ENCODE peak calls at places on chromosomes 4 and X, in seven cellular contexts. S is stomach, X is ovary, E is brain microvascular endothelial cell, Y is mammary epithelial cell, U is hepatocyte, M is H9. T is an unnamed sample.

GRCh38 chr4:140602714-140603113 is 34.0 kb upstream of the UCP1 start:
- DNase-seq in Y (no peak), U (no peak), S (no peak), M (no peak), X (no peak), E (no peak), T (no peak)

GRCh38 chrX:139475432-139475831 is 55.1 kb upstream of the F9 start:
- DNase-seq in Y (no peak), E (no peak), M (no peak), U (no peak), X (no peak), S (no peak), T (no peak)

GRCh38 chrX:95383778-95384177 is 1300.9 kb upstream of the DIAPH2 start:
- DNase-seq in X (no peak), Y (peak), M (no peak), U (no peak), E (no peak), S (no peak), T (no peak)

GRCh38 chr4:125703443-125703842 is 388.7 kb downstream of the FAT4 start:
- DNase-seq in S (no peak), Y (peak), E (no peak), X (no peak), M (no peak), U (peak), T (no peak)

GRCh38 chr4:84647307-84647884 is 64.5 kb downstream of the CDS1 start:
- DNase-seq in X (no peak), U (no peak), E (no peak), S (no peak), Y (no peak), M (peak), T (no peak)

GRCh38 chrX:130071611-130072349 is 38.5 kb downstream of the ELF4 start:
- DNase-seq in E (no peak), M (no peak), Y (no peak), S (peak), U (peak), X (no peak), T (no peak)

GRCh38 chrX:76253432-76253831 is 80.6 kb downstream of the PBDC1 start:
- DNase-seq in M (peak), U (peak), E (peak), X (no peak), Y (peak), S (peak), T (no peak)

GRCh38 chr4:141223418-141223817 is 2.7 kb downstream of the ZNF330 start:
- DNase-seq in U (no peak), X (no peak), S (no peak), Y (no peak), M (no peak), E (no peak), T (no peak)

GRCh38 chr4:184143770-184144564 is 73.7 kb downstream of the ENPP6 start:
- DNase-seq in U (no peak), S (no peak), M (peak), Y (no peak), X (no peak), E (no peak), T (no peak)

GRCh38 chr4:113003841-113004240 is 45.6 kb upstream of the ANK2 start:
- DNase-seq in S (no peak), Y (peak), X (no peak), M (no peak), E (peak), U (no peak), T (no peak)

GRCh38 chr4:127165971-127166370 is 466.8 kb upstream of the INTU start:
- DNase-seq in S (no peak), E (no peak), U (no peak), M (no peak), X (no peak), Y (peak), T (no peak)

GRCh38 chr4:143397335-143397734 is 60.7 kb downstream of the GAB1 start:
- DNase-seq in M (no peak), S (no peak), X (no peak), E (no peak), Y (no peak), U (no peak), T (no peak)

GRCh38 chrX:150456466-150456865 is 93.3 kb downstream of the MAMLD1 start:
- DNase-seq in S (no peak), U (no peak), Y (peak), E (no peak), M (no peak), X (no peak), T (no peak)

GRCh38 chrX:133273180-133273579 is 55.0 kb upstream of the TFDP3 start:
- DNase-seq in Y (no peak), X (no peak), E (no peak), M (no peak), S (no peak), U (no peak), T (no peak)

GRCh38 chrX:108732630-108733321 is 3.6 kb downstream of the IRS4 start:
- DNase-seq in M (peak), S (no peak), U (peak), Y (no peak), E (no peak), X (peak), T (no peak)

GRCh38 chr4:90121961-90122748 is 5.0 kb upstream of the CCSER1 start:
- DNase-seq in U (no peak), E (no peak), S (no peak), X (no peak), M (no peak), Y (peak), T (no peak)

GRCh38 chr4:133775881-133776280 is 425.7 kb downstream of the PABPC4L start:
- DNase-seq in Y (peak), M (no peak), U (no peak), X (no peak), S (no peak), E (peak), T (no peak)

GRCh38 chr4:173317003-173317402 is 17.2 kb downstream of the HMGB2 start:
- DNase-seq in M (peak), S (no peak), E (no peak), U (no peak), X (no peak), Y (no peak), T (no peak)

GRCh38 chr4:45646885-45647598 is 476.8 kb downstream of the GABRG1 start:
- DNase-seq in X (no peak), Y (no peak), U (peak), E (no peak), S (no peak), M (no peak), T (no peak)

GRCh38 chr4:140427919-140428471 is 547 bp upstream of the CLGN start:
- DNase-seq in E (no peak), X (no peak), S (no peak), M (no peak), Y (no peak), U (peak), T (no peak)

GRCh38 chrX:17046478-17047097 is 100.1 kb downstream of the REPS2 start:
- DNase-seq in E (peak), M (peak), Y (peak), X (peak), U (peak), S (peak), T (no peak)

GRCh38 chrX:20487227-20487626 is 220.5 kb upstream of the RPS6KA3 start:
- DNase-seq in M (no peak), E (peak), Y (peak), S (no peak), U (no peak), X (no peak), T (no peak)

GRCh38 chr4:71126719-71127118 is 133.3 kb downstream of the DCK start:
- DNase-seq in Y (peak), E (peak), X (no peak), S (no peak), U (peak), M (no peak), T (no peak)

GRCh38 chrX:18026171-18026570 is 165.1 kb upstream of the RAI2 start:
- DNase-seq in Y (no peak), X (no peak), M (no peak), E (no peak), U (no peak), S (no peak), T (no peak)

GRCh38 chr4:48247142-48247877 is 22.3 kb downstream of the TEC start:
- DNase-seq in E (no peak), S (no peak), U (no peak), M (no peak), X (no peak), Y (no peak), T (no peak)

GRCh38 chr4:38466401-38466800 is 197.6 kb upstream of the KLF3 start:
- DNase-seq in U (no peak), X (no peak), S (no peak), E (no peak), Y (no peak), M (no peak), T (no peak)

DNA sequence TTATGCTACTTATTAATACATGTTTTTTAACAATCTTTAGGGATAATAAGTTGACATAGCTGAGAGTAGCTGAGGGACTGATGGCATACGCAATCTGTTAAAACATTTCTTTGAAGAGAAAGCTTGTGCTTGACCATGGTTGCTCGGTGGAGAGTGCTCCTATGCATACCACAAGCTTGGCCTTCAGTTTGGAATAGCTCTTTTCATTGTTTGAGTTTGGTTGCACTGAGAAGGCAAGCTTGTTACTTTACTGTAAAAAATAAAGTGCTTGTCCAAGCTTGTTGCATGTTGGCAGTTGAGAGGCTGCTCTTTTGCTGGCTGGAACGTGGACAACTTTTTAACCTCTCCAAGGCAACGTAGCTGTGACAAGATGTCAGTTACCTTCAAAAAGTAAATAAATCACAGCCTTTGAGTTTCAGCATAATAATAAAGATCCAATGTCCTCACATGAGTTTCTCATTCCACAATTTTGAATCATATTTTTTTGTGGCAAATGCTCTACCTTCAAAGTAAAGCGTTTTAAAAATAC is 196.1 kb upstream of the SPRY1 start:
- DNase-seq in U (no peak), M (no peak), S (no peak), X (no peak), E (no peak), Y (peak), T (no peak)
- H3K27ac ChIP-seq in U (no peak), M (no peak), S (no peak), X (no peak), E (no peak), Y (no peak), T (no peak)

DNA sequence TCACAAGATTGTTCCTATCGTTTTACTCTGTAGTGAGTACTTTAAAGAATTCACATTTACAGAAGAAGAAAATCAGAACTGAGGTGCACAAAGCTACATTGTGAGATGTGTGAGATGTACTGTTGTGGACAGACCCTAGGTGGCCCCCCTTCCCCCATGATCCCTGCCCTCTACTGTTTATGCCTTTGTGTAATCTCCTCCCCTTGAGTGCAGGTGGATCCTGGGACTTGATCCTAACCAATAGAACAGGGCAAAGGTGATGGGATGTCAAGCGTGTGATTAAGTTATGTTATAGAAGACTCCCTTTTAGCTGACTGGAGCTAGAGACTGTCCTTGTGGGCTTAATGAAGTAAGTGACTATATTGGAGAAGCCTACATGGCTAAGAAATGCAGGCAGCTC is 225.1 kb upstream of the LEF1 start:
- DNase-seq in E (no peak), U (no peak), M (no peak), Y (no peak), S (no peak), X (no peak), T (no peak)
- TF ChIP-seq CTCF in E (no peak), U (no peak), M (peak), Y (no peak), S (no peak), X (no peak), T (no peak)

GRCh38 chrX:356385-357034 is 30.2 kb downstream of the PPP2R3B start:
- DNase-seq in E (no peak), U (no peak), Y (no peak), M (no peak), X (no peak), S (no peak), T (no peak)
- H3K27ac ChIP-seq in E (no peak), U (no peak), Y (no peak), M (no peak), X (no peak), S (no peak), T (no peak)

GRCh38 chrX:69062493-69062892 is 102.8 kb downstream of the PJA1 start:
- DNase-seq in M (peak), X (no peak), Y (no peak), S (peak), E (no peak), U (no peak), T (no peak)

GRCh38 chrX:69065451-69065850 is 99.8 kb downstream of the PJA1 start:
- DNase-seq in U (no peak), S (peak), M (peak), E (no peak), Y (peak), X (no peak), T (peak)

GRCh38 chrX:69066021-69066757 is 99.1 kb downstream of the PJA1 start:
- DNase-seq in U (no peak), X (no peak), M (peak), Y (no peak), E (no peak), S (peak), T (no peak)

GRCh38 chrX:69063486-69063885 is 101.8 kb downstream of the PJA1 start:
- DNase-seq in M (peak), E (no peak), X (no peak), U (no peak), Y (no peak), S (peak), T (no peak)

GRCh38 chrX:69060631-69061408 is 104.4 kb downstream of the PJA1 start:
- DNase-seq in E (no peak), M (peak), S (peak), U (peak), X (no peak), Y (peak), T (peak)
- TF ChIP-seq CTCF in E (peak), M (peak), S (no peak), U (peak), X (no peak), Y (no peak), T (peak)

GRCh38 chr4:139208404-139208945 is 31.5 kb upstream of the ELF2 start:
- DNase-seq in M (no peak), S (no peak), E (peak), X (no peak), U (no peak), Y (peak), T (peak)
- H3K27ac ChIP-seq in M (no peak), S (peak), E (no peak), X (no peak), U (no peak), Y (no peak), T (peak)

DNA sequence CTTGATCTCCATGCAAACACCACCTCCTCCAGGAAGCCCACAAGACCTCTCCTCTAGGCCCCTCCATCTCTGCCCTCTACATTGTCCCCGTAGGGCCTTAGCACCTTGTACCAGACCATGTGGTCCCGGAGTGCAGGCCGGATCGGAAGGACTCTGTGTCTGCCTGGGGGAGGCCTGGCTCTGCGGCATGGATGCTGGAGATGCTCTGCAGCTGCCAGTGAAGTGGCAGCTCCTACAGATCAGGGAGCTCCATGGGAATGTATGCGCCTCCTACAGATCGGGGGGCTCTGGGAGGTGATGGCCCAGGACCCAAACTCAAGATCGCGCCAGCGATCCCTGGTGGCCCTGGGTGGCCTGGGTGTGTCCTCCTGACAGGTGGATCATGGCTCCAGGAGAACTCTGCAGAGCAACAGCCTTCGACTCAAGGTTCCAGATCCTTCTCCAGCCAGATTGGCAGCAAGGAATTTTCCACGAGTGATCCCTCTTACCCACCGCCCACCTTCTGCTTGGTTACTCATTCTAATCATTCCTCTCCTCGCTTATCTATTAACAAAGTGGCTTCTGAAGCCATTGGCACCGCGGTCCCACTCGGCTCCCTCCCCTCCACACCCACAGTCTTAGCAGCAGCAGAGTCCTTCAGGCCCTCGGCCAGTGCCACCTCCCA is 67.3 kb downstream of the ADRA2C start:
- DNase-seq in X (no peak), U (no peak), E (no peak), Y (no peak), S (no peak), M (no peak), T (no peak)
- TF ChIP-seq CTCF in X (no peak), U (no peak), E (no peak), Y (no peak), S (no peak), M (no peak), T (no peak)

GRCh38 chr4:137541866-137542648 is 9.8 kb upstream of the PCDH18 start:
- DNase-seq in S (no peak), X (no peak), E (no peak), Y (no peak), M (no peak), U (no peak), T (no peak)

GRCh38 chr4:137540356-137540755 is 8.1 kb upstream of the PCDH18 start:
- DNase-seq in S (no peak), E (no peak), M (no peak), Y (no peak), U (no peak), X (no peak), T (no peak)

GRCh38 chr4:137543198-137543597 is 10.9 kb upstream of the PCDH18 start:
- DNase-seq in X (no peak), S (no peak), U (no peak), E (no peak), M (peak), Y (no peak), T (no peak)

GRCh38 chr4:137543650-137544049 is 11.4 kb upstream of the PCDH18 start:
- DNase-seq in U (no peak), M (no peak), Y (no peak), X (no peak), S (no peak), E (no peak), T (no peak)

GRCh38 chr4:137541181-137541580 is 8.9 kb upstream of the PCDH18 start:
- DNase-seq in Y (no peak), E (no peak), U (no peak), X (no peak), M (no peak), S (no peak), T (no peak)
- H3K27ac ChIP-seq in Y (no peak), E (no peak), U (no peak), X (no peak), M (no peak), S (no peak), T (no peak)

DNA sequence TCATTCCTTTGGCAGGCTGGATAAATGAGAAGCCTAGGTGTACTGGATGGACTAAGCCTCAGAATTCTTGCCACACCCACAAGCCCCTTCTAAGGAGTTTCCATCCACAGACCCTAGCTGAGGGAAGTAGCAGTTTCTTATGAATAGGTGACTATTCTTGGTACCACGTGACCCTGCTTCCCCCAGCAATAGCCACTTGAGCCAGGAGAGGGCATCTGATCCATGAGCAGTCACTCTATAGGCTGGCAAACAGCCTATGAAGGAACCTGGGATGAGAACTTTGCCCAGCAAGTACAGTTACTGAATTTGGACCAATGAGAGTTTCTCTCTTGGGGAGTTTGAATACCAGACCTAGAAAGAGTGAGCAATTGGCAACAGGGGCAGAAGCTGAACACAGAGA is 84.0 kb downstream of the RTL9 start:
- DNase-seq in Y (peak), E (peak), U (peak), S (no peak), X (no peak), M (peak), T (no peak)
- TF ChIP-seq CTCF in Y (peak), E (peak), U (peak), S (no peak), X (no peak), M (peak), T (no peak)

T was measured in right atrium auricular region.